ENCODE peak calls at places on chromosomes 13 and 19, in seven cellular contexts. K is dorsolateral prefrontal cortex, G is IMR-90, E is psoas muscle, T is kidney, R is fibroblast of mammary gland, Q is cardiac fibroblast. J is an unnamed sample.
A peak's percentile ranks its signal among the peaks of the same experiment; 100 is the strongest.

GRCh38 chr19:17075860-17076538 is 422 bp downstream of the MYO9B start:
- DNase-seq in R (peak; percentile 14), E (peak; percentile 36), T (peak; percentile 89), K (no peak), G (peak; percentile 33), Q (peak; percentile 28), J (peak; percentile 27)

GRCh38 chr19:4730740-4731171 is 7.1 kb upstream of the DPP9 start:
- DNase-seq in T (no peak), E (no peak), K (no peak), G (no peak), Q (peak; percentile 23), R (no peak), J (no peak)

GRCh38 chr19:51810228-51810627 is 15.3 kb downstream of the FPR3 start:
- DNase-seq in T (no peak), E (no peak), Q (peak; percentile 66), G (no peak), K (no peak), R (peak; percentile 10), J (peak; percentile 32)

GRCh38 chr13:72565893-72566292 is 161.5 kb downstream of the MZT1 start:
- DNase-seq in E (no peak), G (peak; percentile 15), R (peak; percentile 30), T (no peak), K (no peak), Q (peak; percentile 33), J (peak; percentile 59)

GRCh38 chr13:113947321-113948033 is 26.4 kb downstream of the C13orf46 start:
- DNase-seq in R (peak; percentile 74), E (peak; percentile 68), K (peak; percentile 70), Q (peak; percentile 71), T (peak; percentile 65), G (peak; percentile 43), J (peak; percentile 70)

GRCh38 chr13:33345842-33346241 is 60.3 kb upstream of the STARD13 start:
- DNase-seq in G (no peak), T (no peak), K (no peak), E (no peak), R (peak; percentile 19), Q (no peak), J (no peak)

GRCh38 chr19:19134687-19135158 is 3.6 kb downstream of the TMEM161A start:
- DNase-seq in G (no peak), Q (no peak), T (no peak), R (no peak), K (no peak), E (peak; percentile 86), J (no peak)

GRCh38 chr13:102873653-102874052 is 27.8 kb downstream of the ERCC5 start:
- DNase-seq in E (no peak), Q (peak; percentile 29), R (peak; percentile 61), G (no peak), T (no peak), K (no peak), J (peak; percentile 72)

GRCh38 chr19:31145909-31146453 is 203.3 kb downstream of the TSHZ3 start:
- DNase-seq in E (no peak), K (no peak), T (no peak), Q (no peak), R (peak; percentile 11), G (no peak), J (no peak)

GRCh38 chr13:93355094-93355493 is 128.5 kb downstream of the GPC6 start:
- DNase-seq in K (no peak), R (no peak), G (no peak), T (no peak), E (no peak), Q (no peak), J (no peak)

GRCh38 chr19:45766919-45767346 is 2.1 kb downstream of the SIX5 start:
- DNase-seq in G (peak; percentile 16), Q (no peak), T (peak; percentile 88), K (no peak), E (no peak), R (no peak), J (peak; percentile 40)

GRCh38 chr19:7725791-7726190 is 6.1 kb downstream of the CLEC4G start:
- DNase-seq in T (no peak), Q (no peak), K (no peak), G (no peak), R (no peak), E (no peak), J (no peak)

GRCh38 chr13:107271226-107271625 is 703.3 kb upstream of the ARGLU1 start:
- DNase-seq in K (no peak), Q (peak; percentile 72), R (peak; percentile 26), T (no peak), E (no peak), G (peak; percentile 50), J (peak; percentile 88)

GRCh38 chr13:114142640-114143490 is 10.4 kb upstream of the RASA3 start:
- DNase-seq in G (peak; percentile 65), K (no peak), E (no peak), Q (no peak), T (peak; percentile 84), R (no peak), J (no peak)

GRCh38 chr13:103556681-103557080 is 490.5 kb upstream of the SLC10A2 start:
- DNase-seq in T (no peak), E (no peak), R (no peak), G (no peak), Q (no peak), K (no peak), J (no peak)

GRCh38 chr19:49326165-49326704 is 1.2 kb upstream of the SLC6A16 start:
- DNase-seq in G (no peak), K (no peak), R (no peak), T (no peak), E (no peak), Q (no peak), J (no peak)

GRCh38 chr13:85970727-85971126 is 171.5 kb upstream of the SLITRK6 start:
- DNase-seq in R (peak; percentile 2), Q (peak; percentile 16), G (no peak), K (no peak), E (no peak), T (no peak), J (peak; percentile 53)
- TF ChIP-seq CTCF in R (no peak), Q (no peak), G (peak; percentile 11), K (no peak), E (no peak), T (no peak), J (peak; percentile 35)

DNA sequence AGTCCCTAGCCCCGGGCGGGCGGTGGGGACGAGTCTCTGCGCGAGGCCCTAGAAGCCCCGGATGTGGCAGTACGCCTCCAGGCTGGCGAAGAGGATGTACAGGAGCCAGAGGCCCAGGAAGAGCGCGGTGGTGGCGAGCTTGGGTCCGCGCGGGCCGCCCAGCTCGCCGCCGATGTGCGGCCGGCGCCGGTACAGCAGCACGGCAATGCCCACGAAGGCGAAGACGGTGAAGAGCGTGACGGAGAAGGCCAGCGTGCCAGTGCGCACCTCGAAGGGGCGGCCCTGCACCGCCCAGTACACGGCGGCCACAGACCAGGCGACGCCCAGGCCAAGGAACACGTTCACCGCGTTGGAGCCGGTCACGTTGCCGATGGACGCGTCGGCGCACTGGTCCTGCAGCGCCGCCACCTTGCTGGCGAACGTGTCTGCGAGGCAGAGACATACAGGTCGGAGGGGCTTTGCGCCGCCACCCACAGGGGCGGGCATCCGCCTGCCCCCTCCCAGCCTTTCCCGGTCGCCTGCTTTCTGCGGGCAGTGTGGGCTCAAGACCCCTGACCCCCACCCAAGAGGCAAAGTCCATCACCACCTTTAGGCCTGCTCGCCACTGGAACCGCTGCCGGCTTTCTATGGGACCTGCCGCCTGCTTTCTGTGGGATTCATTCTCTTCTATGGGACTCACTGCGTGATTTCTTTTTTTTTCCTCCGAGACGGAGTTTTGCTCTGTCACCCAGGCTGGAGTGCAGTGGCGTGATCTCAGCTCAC is 10.9 kb upstream of the MEIS3 start:
- DNase-seq in T (peak; percentile 78), E (no peak), Q (peak; percentile 64), R (peak; percentile 45), G (peak; percentile 27), K (no peak), J (peak; percentile 61)
- H3K4me3 ChIP-seq in T (no peak overlapping the region), E (peak overlapping the region; percentile 3), Q (peak overlapping the region; percentile 14), R (no peak overlapping the region), G (no peak overlapping the region), K (peak overlapping the region; percentile 19), J (peak overlapping the region; percentile 37)

GRCh38 chr19:13615890-13616289 is 109.6 kb upstream of the CACNA1A start:
- DNase-seq in E (no peak), G (peak; percentile 61), Q (no peak), R (no peak), T (no peak), K (peak; percentile 67), J (peak; percentile 9)

GRCh38 chr19:13619203-13619632 is 112.9 kb upstream of the CACNA1A start:
- DNase-seq in K (no peak), G (peak; percentile 81), E (no peak), T (no peak), R (peak; percentile 83), Q (no peak), J (no peak)

GRCh38 chr19:13623686-13624405 is 117.6 kb upstream of the CACNA1A start:
- DNase-seq in Q (no peak), E (no peak), R (no peak), K (no peak), T (no peak), G (no peak), J (no peak)

GRCh38 chr19:13622727-13623126 is 116.4 kb upstream of the CACNA1A start:
- DNase-seq in R (no peak), Q (no peak), E (no peak), G (no peak), K (no peak), T (no peak), J (no peak)

DNA sequence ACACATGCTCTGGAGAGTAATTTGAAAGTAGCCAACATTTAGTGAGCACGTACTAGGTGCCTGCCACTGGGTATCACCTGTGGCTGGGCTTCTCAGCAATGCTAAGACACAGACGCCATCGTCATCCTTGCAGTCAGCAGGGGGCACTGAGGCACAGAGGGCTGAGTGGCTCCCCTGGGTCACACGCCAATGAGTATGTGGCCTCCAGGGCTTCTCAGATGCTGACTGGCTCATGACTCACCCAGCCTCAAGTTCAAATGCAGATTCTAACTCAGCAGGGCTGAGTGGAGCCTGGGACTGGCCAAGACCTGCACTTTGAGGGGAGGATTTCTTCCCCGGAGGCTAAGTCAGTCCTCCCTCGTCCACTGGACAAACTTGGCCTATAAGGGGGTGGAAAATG is 115.1 kb upstream of the CACNA1A start:
- DNase-seq in Q (peak; percentile 71), T (peak; percentile 77), G (peak; percentile 96), R (peak; percentile 97), K (no peak), E (peak; percentile 14), J (peak; percentile 86)
- TF ChIP-seq CTCF in Q (peak; percentile 36), T (no peak), G (no peak), R (peak; percentile 43), K (no peak), E (no peak), J (peak; percentile 22)

DNA sequence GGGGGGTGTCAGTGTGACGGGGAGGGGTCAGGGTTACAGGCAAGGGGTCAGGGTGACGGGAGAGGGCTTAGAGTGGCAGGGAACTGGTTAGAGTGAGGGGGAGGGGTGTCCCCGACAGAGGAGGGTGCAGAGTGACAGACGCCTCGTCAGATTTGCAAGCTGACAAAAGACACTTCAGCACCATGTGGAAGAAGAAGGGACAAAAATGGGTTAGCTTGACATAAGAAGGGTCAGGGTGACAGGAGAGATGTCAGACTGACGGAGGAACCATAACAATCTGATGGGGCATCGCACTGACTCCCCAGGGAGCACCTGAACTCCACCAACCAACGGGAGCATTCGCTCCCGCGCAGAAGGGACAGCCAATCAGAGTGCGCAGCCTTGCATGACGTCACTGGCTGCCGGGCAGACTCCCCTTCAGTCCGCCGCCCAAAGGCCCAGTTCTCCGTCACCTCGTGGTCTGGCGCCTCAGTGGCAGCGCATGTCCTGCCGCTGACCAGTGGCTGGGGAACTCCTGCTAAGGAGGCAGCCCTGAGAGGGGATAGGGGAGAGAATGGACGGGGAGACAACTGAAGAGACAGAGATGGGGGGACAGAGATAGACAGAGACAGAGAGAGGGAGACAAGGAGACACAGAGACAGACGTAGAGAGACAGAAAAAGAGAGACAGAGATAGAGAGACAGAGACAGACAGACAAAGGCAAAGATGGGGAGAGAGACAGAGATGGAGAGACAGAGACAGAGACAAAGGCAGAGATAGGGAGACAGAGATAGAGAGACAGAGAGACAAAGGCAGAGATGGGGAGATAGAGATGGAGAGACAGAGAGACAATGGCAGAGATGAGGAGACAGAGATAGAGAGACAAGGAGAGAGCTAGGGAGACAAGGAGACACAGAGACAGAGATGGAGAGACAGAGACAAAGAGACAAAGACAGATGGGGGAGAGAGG is 30.2 kb downstream of the C19orf81 start:
- DNase-seq in G (peak; percentile 66), E (peak; percentile 70), R (peak; percentile 73), K (peak; percentile 90), Q (peak; percentile 73), T (peak; percentile 93), J (peak; percentile 64)
- H3K4me3 ChIP-seq in G (no peak overlapping the region), E (no peak overlapping the region), R (no peak overlapping the region), K (no peak overlapping the region), Q (no peak overlapping the region), T (no peak overlapping the region), J (no peak overlapping the region)